ENCODE peak calls at places on chromosome 11, in seven cellular contexts. Z is spleen, B is IMR-90, O is GM12878, M is endothelial cell of umbilical vein, I is H54, V is suprapubic skin. Y is an unnamed sample.

GRCh38 chr11:5369793-5370192 is 13.8 kb upstream of the OR51M1 start:
- DNase-seq in Z (no peak), B (peak), O (no peak), M (peak), I (no peak), V (no peak), Y (no peak)

GRCh38 chr11:18404062-18404461 is 8.1 kb upstream of the LDHC start:
- DNase-seq in Z (no peak), B (no peak), O (no peak), M (no peak), I (no peak), V (no peak), Y (no peak)

GRCh38 chr11:99199336-99199735 is 178.6 kb downstream of the CNTN5 start:
- DNase-seq in Z (no peak), B (no peak), O (no peak), M (no peak), I (no peak), V (no peak), Y (no peak)

GRCh38 chr11:131889146-131889577 is 518.7 kb downstream of the NTM start:
- DNase-seq in Z (no peak), B (peak), O (peak), M (no peak), I (no peak), V (no peak), Y (no peak)

GRCh38 chr11:7480132-7480531 is 5.2 kb upstream of the OLFML1 start:
- DNase-seq in Z (no peak), B (no peak), O (no peak), M (no peak), I (no peak), V (no peak), Y (no peak)

GRCh38 chr11:47305734-47306483 is 36.0 kb downstream of the MADD start:
- DNase-seq in Z (no peak), B (no peak), O (no peak), M (no peak), I (no peak), V (no peak), Y (no peak)

GRCh38 chr11:133985981-133986380 is 29.2 kb upstream of the IGSF9B start:
- DNase-seq in Z (no peak), B (no peak), O (no peak), M (no peak), I (no peak), V (no peak), Y (no peak)

GRCh38 chr11:130037058-130037457 is 32.6 kb upstream of the APLP2 start:
- DNase-seq in Z (no peak), B (peak), O (no peak), M (peak), I (peak), V (no peak), Y (no peak)

GRCh38 chr11:58286249-58286648 is 18.2 kb upstream of the OR10W1 start:
- DNase-seq in Z (no peak), B (peak), O (no peak), M (peak), I (peak), V (no peak), Y (no peak)

GRCh38 chr11:41058138-41058537 is 401.3 kb downstream of the LRRC4C start:
- DNase-seq in Z (peak), B (no peak), O (no peak), M (no peak), I (no peak), V (no peak), Y (no peak)

GRCh38 chr11:62791501-62792192 is at the start of gene TMEM223:
- DNase-seq in Z (peak), B (peak), O (no peak), M (peak), I (peak), V (peak), Y (peak)

GRCh38 chr11:62789576-62789975 is 2.2 kb downstream of the TMEM223 start:
- DNase-seq in Z (no peak), B (no peak), O (no peak), M (no peak), I (no peak), V (no peak), Y (no peak)

GRCh38 chr11:62787005-62787759 is at the start of gene TMEM179B:
- DNase-seq in Z (peak), B (peak), O (peak), M (peak), I (peak), V (peak), Y (peak)

GRCh38 chr11:62786318-62787004 is 741 bp upstream of the TMEM179B start:
- DNase-seq in Z (peak), B (peak), O (no peak), M (peak), I (peak), V (peak), Y (peak)

GRCh38 chr11:62788991-62789390 is 1.8 kb downstream of the TMEM179B start:
- DNase-seq in Z (no peak), B (no peak), O (no peak), M (no peak), I (no peak), V (no peak), Y (no peak)
- TF ChIP-seq POLR2A in Z (no peak), B (no peak), O (no peak), M (no peak), I (no peak), V (no peak), Y (no peak)

DNA sequence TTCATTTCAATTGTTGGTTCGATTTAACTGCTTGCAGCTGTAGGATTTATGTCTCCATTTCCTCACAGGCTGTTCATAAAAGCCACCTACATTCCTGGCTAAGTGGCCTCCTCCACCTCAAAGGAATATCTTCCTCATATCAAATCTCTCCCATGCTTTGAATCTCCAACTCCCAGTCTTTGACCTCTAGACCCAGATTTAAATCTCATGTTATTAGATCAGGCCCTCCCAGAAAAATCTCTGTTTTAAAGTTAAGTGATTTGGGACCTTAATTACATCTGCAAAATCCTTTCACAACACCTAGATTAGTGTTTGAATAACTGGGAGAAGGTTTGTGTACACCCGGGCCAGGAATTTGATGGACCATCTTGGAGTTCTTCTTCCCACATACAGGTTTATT is 33.9 kb upstream of the POLA2 start:
- DNase-seq in Z (no peak), B (no peak), O (no peak), M (no peak), I (no peak), V (no peak), Y (no peak)
- TF ChIP-seq POLR2A in Z (no peak), B (no peak), O (no peak), M (no peak), I (no peak), V (no peak), Y (no peak)

GRCh38 chr11:13962562-13963168 is at the start of gene SPON1:
- DNase-seq in Z (peak), B (peak), O (no peak), M (peak), I (no peak), V (no peak), Y (no peak)

GRCh38 chr11:13964771-13965074 is 2.2 kb downstream of the SPON1 start:
- DNase-seq in Z (no peak), B (no peak), O (no peak), M (no peak), I (no peak), V (no peak), Y (no peak)

GRCh38 chr11:13965337-13965736 is 2.8 kb downstream of the SPON1 start:
- DNase-seq in Z (no peak), B (no peak), O (no peak), M (no peak), I (no peak), V (no peak), Y (no peak)

GRCh38 chr11:13963169-13963948 is 836 bp downstream of the SPON1 start:
- DNase-seq in Z (peak), B (peak), O (no peak), M (no peak), I (no peak), V (no peak), Y (no peak)

GRCh38 chr11:13963949-13964770 is 1.6 kb downstream of the SPON1 start:
- DNase-seq in Z (no peak), B (no peak), O (no peak), M (no peak), I (no peak), V (no peak), Y (no peak)
- TF ChIP-seq POLR2A in Z (no peak), B (no peak), O (no peak), M (no peak), I (no peak), V (no peak), Y (no peak)

GRCh38 chr11:76810151-76810853 is 27.1 kb downstream of the TSKU start:
- DNase-seq in Z (peak), B (no peak), O (no peak), M (peak), I (no peak), V (peak), Y (no peak)
- TF ChIP-seq POLR2A in Z (no peak), B (no peak), O (no peak), M (no peak), I (no peak), V (no peak), Y (no peak)

GRCh38 chr11:74398244-74399159 is at the start of gene PGM2L1:
- DNase-seq in Z (peak), B (peak), O (peak), M (peak), I (peak), V (peak), Y (peak)
- TF ChIP-seq POLR2A in Z (no peak), B (peak), O (peak), M (peak), I (peak), V (peak), Y (peak)

DNA sequence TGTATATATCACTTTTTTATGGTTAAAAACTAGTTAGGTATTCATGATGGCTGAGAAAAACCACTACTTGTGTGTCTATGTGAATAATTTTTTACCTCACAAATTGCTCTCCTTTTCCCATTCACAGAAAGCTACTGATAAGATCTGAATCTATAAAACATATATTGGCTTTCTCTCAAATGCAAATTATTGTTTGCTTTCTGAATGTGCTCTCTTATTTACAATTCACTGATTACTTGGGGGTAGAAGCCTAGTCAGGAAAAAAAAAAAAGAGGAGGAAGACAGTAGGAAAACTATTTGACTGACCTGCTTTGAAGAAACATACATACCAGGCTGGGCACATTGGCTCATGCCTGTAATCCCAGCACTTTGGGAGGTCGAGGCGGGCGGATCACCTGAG is 20.5 kb downstream of the PGM2L1 start:
- DNase-seq in Z (no peak), B (no peak), O (no peak), M (no peak), I (no peak), V (no peak), Y (no peak)
- TF ChIP-seq POLR2A in Z (no peak), B (no peak), O (no peak), M (no peak), I (no peak), V (no peak), Y (no peak)

GRCh38 chr11:65432686-65433582 is 10.3 kb downstream of the NEAT1 start:
- DNase-seq in Z (no peak), B (peak), O (no peak), M (peak), I (no peak), V (no peak), Y (no peak)

GRCh38 chr11:65434057-65434666 is 11.6 kb downstream of the NEAT1 start:
- DNase-seq in Z (no peak), B (peak), O (no peak), M (peak), I (no peak), V (no peak), Y (peak)

GRCh38 chr11:65434667-65435179 is 12.1 kb downstream of the NEAT1 start:
- DNase-seq in Z (no peak), B (peak), O (no peak), M (peak), I (no peak), V (no peak), Y (peak)

GRCh38 chr11:65432133-65432650 is 9.6 kb downstream of the NEAT1 start:
- DNase-seq in Z (no peak), B (peak), O (no peak), M (peak), I (no peak), V (no peak), Y (no peak)

DNA sequence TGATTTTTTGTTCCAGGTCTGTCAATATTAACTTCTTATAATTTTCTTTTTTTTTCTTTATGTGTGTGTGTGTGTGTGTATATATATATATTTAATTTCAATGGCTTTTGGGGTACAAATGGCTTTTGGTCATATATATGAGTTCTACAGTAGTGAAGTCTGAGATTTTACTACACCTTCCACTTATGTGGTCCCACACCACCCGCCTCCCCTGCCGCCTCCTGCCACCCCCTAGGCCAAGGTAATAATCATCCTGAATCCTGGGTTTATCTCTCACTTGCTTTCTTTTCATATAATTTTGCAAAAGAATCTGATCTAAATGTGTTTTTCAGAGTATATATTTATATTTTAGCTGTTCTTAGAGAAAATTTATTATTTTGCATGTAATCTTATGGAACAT is 11.1 kb downstream of the NEAT1 start:
- DNase-seq in Z (no peak), B (peak), O (no peak), M (no peak), I (no peak), V (peak), Y (no peak)
- TF ChIP-seq POLR2A in Z (no peak), B (no peak), O (no peak), M (no peak), I (no peak), V (no peak), Y (no peak)

GRCh38 chr11:73397468-73398131 is 21.4 kb downstream of the RELT start:
- DNase-seq in Z (peak), B (no peak), O (no peak), M (no peak), I (no peak), V (no peak), Y (no peak)
- TF ChIP-seq POLR2A in Z (no peak), B (no peak), O (peak), M (no peak), I (no peak), V (no peak), Y (no peak)

Y was measured in esophagus muscularis mucosa.